ENCODE peak calls at places on chromosome 17, in nine cellular contexts. A, C, P, B, R, W, D, E and F are unnamed samples.

GRCh38 chr17:45018514-45019176 is 32.8 kb downstream of the DCAKD start:
- DNase-seq in A (no peak), E (no peak), R (no peak), C (no peak), W (no peak), P (no peak), D (no peak), B (no peak), F (no peak)

GRCh38 chr17:6556121-6557039 is at the start of gene PITPNM3:
- DNase-seq in P (no peak), B (no peak), W (no peak), E (no peak), C (peak), R (no peak), A (no peak), D (peak), F (no peak)

GRCh38 chr17:47654991-47655390 is 5.3 kb downstream of the KPNB1 start:
- DNase-seq in E (no peak), W (no peak), A (no peak), R (no peak), C (no peak), B (no peak), D (no peak), P (no peak), F (no peak)

GRCh38 chr17:75271955-75272847 is 1.2 kb upstream of the MIF4GD start:
- DNase-seq in C (no peak), R (no peak), D (no peak), A (no peak), W (no peak), E (no peak), B (no peak), P (peak), F (no peak)

GRCh38 chr17:80105762-80106161 is 4.4 kb downstream of the GAA start:
- DNase-seq in D (peak), W (peak), C (no peak), A (no peak), R (peak), P (peak), B (no peak), E (no peak), F (no peak)

GRCh38 chr17:19718041-19718612 is 1.7 kb upstream of the SLC47A2 start:
- DNase-seq in E (no peak), D (no peak), B (no peak), W (no peak), R (no peak), C (no peak), P (no peak), A (no peak), F (no peak)

GRCh38 chr17:72056727-72057290 is 64.0 kb upstream of the SOX9 start:
- DNase-seq in C (peak), D (no peak), E (no peak), W (no peak), P (no peak), B (no peak), R (no peak), A (no peak), F (no peak)

GRCh38 chr17:8375738-8376259 is 705 bp downstream of the KRABD2 start:
- DNase-seq in B (no peak), P (no peak), A (no peak), C (peak), E (no peak), R (peak), W (no peak), D (no peak), F (no peak)

GRCh38 chr17:49227436-49228261 is 2.9 kb downstream of the PHOSPHO1 start:
- DNase-seq in E (peak), D (peak), B (no peak), R (peak), A (peak), P (peak), W (peak), C (peak), F (peak)

GRCh38 chr17:72365857-72366415 is 245.1 kb downstream of the SOX9 start:
- DNase-seq in W (no peak), D (no peak), R (peak), B (no peak), C (no peak), E (no peak), A (no peak), P (peak), F (peak)

GRCh38 chr17:47279062-47279801 is 25.6 kb downstream of the ITGB3 start:
- DNase-seq in E (peak), D (peak), C (peak), A (no peak), B (no peak), W (peak), R (peak), P (peak), F (peak)

GRCh38 chr17:33024688-33025486 is 33.2 kb downstream of the SPACA3 start:
- DNase-seq in P (no peak), B (no peak), E (no peak), A (no peak), W (no peak), R (no peak), C (no peak), D (no peak), F (no peak)

GRCh38 chr17:74387365-74388218 is 20.3 kb downstream of the GPR142 start:
- DNase-seq in A (no peak), E (no peak), R (no peak), B (no peak), D (no peak), W (no peak), C (no peak), P (no peak), F (no peak)

GRCh38 chr17:74153456-74153810 is 50.0 kb upstream of the RPL38 start:
- DNase-seq in C (no peak), R (no peak), W (no peak), A (no peak), B (no peak), D (no peak), E (no peak), P (no peak), F (no peak)

GRCh38 chr17:74461646-74462045 is 4.8 kb upstream of the CD300A start:
- DNase-seq in B (no peak), P (no peak), R (no peak), E (no peak), D (no peak), A (no peak), C (no peak), W (no peak), F (no peak)

GRCh38 chr17:8994319-8994718 is 27.0 kb upstream of the NTN1 start:
- DNase-seq in R (peak), E (no peak), D (peak), A (peak), C (peak), P (peak), B (no peak), W (peak), F (no peak)

GRCh38 chr17:34131386-34131785 is 123.7 kb upstream of the CCL2 start:
- DNase-seq in W (no peak), P (no peak), R (no peak), E (no peak), C (no peak), B (no peak), D (no peak), A (no peak), F (no peak)

GRCh38 chr17:20012137-20012536 is 3.0 kb downstream of the SPECC1 start:
- DNase-seq in D (no peak), A (no peak), P (no peak), R (no peak), B (no peak), C (no peak), W (no peak), E (no peak), F (no peak)

GRCh38 chr17:73359987-73360410 is 48.2 kb upstream of the CDC42EP4 start:
- DNase-seq in R (no peak), E (no peak), C (peak), B (no peak), D (peak), W (no peak), A (no peak), P (no peak), F (no peak)

GRCh38 chr17:74307984-74308773 is 17.8 kb upstream of the KIF19 start:
- DNase-seq in B (no peak), E (no peak), P (no peak), A (no peak), R (peak), D (no peak), W (no peak), C (no peak), F (no peak)

GRCh38 chr17:65558683-65559311 is 2.7 kb downstream of the AXIN2 start:
- DNase-seq in E (no peak), C (no peak), W (no peak), B (no peak), D (no peak), R (no peak), P (no peak), A (no peak), F (no peak)

GRCh38 chr17:65557349-65558310 is 3.8 kb downstream of the AXIN2 start:
- DNase-seq in W (no peak), B (no peak), A (peak), R (peak), P (peak), E (no peak), C (no peak), D (no peak), F (peak)

GRCh38 chr17:65558311-65558682 is 3.2 kb downstream of the AXIN2 start:
- DNase-seq in C (no peak), W (no peak), B (no peak), P (no peak), R (no peak), A (no peak), D (no peak), E (no peak), F (no peak)

GRCh38 chr17:65556014-65556909 is 5.2 kb downstream of the AXIN2 start:
- DNase-seq in B (no peak), R (peak), W (peak), P (peak), A (peak), C (peak), E (peak), D (peak), F (peak)

DNA sequence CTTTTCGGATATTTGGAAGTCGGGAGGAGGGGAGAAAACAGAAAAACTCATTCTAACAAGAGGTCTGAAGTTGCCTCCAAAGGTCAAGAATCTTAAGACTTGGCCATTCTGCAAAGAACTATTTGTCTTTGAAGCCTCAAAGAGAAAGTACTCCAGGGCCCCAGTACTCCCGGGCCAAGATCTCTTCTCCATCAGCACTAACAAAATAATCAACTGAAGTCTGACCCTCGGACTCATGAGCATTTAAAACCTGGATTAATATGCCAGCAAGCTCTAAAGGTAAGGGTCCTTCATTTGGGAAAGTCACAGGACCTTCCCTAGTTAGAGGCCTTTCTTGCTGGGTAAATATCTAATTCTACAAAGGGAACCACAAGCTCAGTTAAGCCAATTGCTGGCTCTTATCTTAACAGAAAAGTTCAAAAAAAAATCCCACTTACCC is 4.5 kb downstream of the AXIN2 start:
- DNase-seq in E (no peak), P (no peak), A (no peak), B (no peak), D (no peak), C (no peak), R (peak), W (no peak), F (no peak)
- H3K4me3 ChIP-seq in E (peak), P (peak), A (no peak), B (peak), D (no peak), C (no peak), R (peak), W (no peak), F (peak)

GRCh38 chr17:66673668-66674276 is 161.1 kb upstream of the CACNG5 start:
- DNase-seq in W (peak), C (peak), P (peak), D (no peak), R (peak), B (no peak), E (no peak), A (peak), F (peak)
- TF ChIP-seq CTCF in W (peak), C (peak), P (peak), D (peak), R (peak), B (peak), E (peak), A (peak), F (peak)

GRCh38 chr17:76700290-76700626 is 10.5 kb downstream of the MXRA7 start:
- DNase-seq in B (no peak), R (peak), C (no peak), A (no peak), P (no peak), E (no peak), D (no peak), W (no peak), F (no peak)

GRCh38 chr17:76702941-76703637 is 7.7 kb downstream of the MXRA7 start:
- DNase-seq in C (no peak), E (no peak), R (no peak), A (no peak), B (no peak), W (no peak), D (no peak), P (no peak), F (no peak)

GRCh38 chr17:76701471-76701967 is 9.2 kb downstream of the MXRA7 start:
- DNase-seq in P (no peak), R (no peak), C (no peak), W (no peak), A (no peak), E (no peak), D (no peak), B (no peak), F (no peak)

GRCh38 chr17:76697702-76698465 is 12.9 kb downstream of the MXRA7 start:
- DNase-seq in R (peak), A (no peak), E (no peak), P (peak), B (no peak), D (no peak), W (peak), C (no peak), F (no peak)

DNA sequence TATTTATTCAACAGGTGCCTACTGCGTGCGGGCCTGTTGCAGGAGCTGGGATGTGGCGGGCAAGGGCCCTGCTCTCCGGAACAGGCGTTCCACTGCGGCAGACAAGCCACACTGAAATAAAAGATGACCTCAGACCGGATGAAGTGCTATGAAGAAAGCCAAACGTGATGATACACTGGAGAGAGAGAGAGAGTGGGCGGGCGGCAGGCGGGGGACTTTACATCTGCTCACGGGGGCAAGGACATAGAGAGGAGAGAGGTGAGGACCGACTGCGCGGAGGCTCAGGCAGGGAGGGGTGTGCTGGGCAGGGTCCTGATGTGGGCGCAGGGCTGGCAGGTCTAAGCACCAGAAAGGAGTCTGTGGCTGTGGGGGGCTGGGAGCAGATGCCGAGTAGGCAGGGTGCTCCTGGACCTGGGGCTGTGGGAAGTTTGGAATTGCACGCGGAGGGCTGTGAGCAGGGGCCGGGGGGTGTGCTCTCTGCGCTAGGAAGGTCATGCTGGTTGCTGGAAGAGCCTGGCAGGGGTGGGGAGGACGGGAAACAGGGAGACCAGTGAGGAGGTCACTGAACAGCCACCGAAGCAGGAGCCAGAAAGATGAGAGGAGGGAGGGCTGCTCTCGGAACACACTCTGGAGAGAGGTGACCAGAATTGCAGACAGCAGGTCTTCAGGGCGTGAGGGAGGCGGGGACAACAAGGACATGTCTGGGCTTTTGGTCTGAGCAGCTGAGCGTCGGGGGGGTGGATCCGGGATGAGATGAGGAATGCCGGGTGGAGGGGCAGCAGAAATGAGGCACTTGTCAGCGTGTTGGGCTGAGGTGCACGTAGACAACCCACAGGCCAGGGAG is 9.9 kb downstream of the MXRA7 start:
- DNase-seq in P (peak), C (peak), R (peak), W (peak), A (no peak), E (peak), D (no peak), B (no peak), F (peak)
- H3K4me3 ChIP-seq in P (peak), C (peak), R (peak), W (peak), A (no peak), E (peak), D (no peak), B (peak), F (peak)

DNA sequence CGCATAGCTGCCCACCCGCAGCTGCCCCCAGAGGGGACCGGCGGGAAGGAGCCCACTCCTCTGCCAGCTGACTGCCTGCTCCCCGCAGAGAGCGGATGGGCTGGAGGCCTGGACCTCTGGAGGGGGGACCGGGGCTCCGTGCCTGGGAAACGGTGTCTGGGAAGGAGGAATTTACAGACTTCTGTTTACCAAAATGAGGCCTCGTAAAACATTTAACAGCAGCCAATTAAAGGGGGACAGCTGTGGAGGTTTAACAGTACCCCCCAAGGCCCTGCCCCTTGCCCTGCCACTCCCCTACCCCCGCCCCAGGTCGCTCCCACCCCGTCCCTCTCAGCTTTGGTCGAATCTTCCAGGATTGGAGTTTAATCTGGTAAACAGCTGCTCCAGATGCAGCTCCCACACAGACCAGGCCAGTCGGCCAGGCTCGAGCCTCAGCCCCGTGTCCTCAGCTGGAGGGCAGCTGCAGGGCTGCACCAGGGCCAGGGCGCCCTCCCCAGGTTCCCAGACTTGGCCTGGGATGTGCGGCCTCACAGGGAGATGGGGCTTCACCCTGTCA is 41.1 kb downstream of the BAHCC1 start:
- DNase-seq in D (no peak), E (no peak), P (no peak), A (no peak), R (no peak), W (no peak), B (no peak), C (no peak), F (no peak)
- TF ChIP-seq CTCF in D (no peak), E (no peak), P (no peak), A (no peak), R (no peak), W (no peak), B (no peak), C (no peak), F (no peak)

GRCh38 chr17:29007456-29008455 is 1.9 kb upstream of the SEZ6 start:
- DNase-seq in P (no peak), W (no peak), C (peak), R (peak), E (no peak), B (no peak), D (no peak), A (no peak), F (no peak)

GRCh38 chr17:29010586-29010985 is 4.8 kb upstream of the SEZ6 start:
- DNase-seq in R (no peak), D (no peak), C (no peak), A (no peak), B (no peak), P (no peak), E (no peak), W (no peak), F (no peak)

GRCh38 chr17:29010129-29010528 is 4.3 kb upstream of the SEZ6 start:
- DNase-seq in B (no peak), W (no peak), R (no peak), D (no peak), P (no peak), E (no peak), C (no peak), A (no peak), F (no peak)

GRCh38 chr17:29005936-29006438 is at the start of gene SEZ6:
- DNase-seq in A (peak), R (peak), C (peak), D (peak), W (peak), B (no peak), P (peak), E (peak), F (no peak)

DNA sequence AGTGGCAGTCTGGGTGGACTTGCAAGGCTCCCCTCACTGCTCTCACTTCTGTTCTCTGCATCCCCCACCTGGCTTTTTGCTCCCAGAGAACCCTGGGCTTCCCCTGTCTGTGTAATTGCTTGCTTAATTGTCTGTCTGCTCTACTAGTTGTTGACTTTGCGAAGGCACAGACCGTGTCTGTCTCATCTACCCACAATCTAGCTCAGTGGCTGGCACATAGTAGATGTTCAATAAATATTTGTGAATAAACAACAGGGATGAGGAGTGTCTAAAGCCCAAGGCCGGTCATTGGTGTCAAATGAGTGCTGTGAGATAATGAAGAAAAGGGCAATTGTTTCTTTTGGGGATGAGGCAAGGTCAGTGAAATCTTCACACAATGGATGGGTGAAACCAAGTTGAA is 2.8 kb upstream of the SEZ6 start:
- DNase-seq in A (no peak), E (no peak), W (no peak), P (no peak), D (no peak), R (no peak), B (no peak), C (no peak), F (no peak)
- H3K4me3 ChIP-seq in A (no peak), E (no peak), W (no peak), P (no peak), D (no peak), R (no peak), B (no peak), C (no peak), F (no peak)

GRCh38 chr17:81345211-81346089 is 49.8 kb upstream of the BAHCC1 start:
- DNase-seq in D (peak), B (peak), W (peak), E (peak), A (peak), C (peak), R (peak), P (peak), F (peak)
- TF ChIP-seq CTCF in D (no peak), B (peak), W (peak), E (peak), A (no peak), C (peak), R (peak), P (peak), F (no peak)